ENCODE peak calls at places on chromosome 12, in five cellular contexts. E, P, D, B and S are unnamed samples.

GRCh38 chr12:42474391-42474790 is 115.2 kb downstream of the PRICKLE1 start:
- DNase-seq in E (no peak), P (no peak), D (no peak), B (peak), S (no peak)

GRCh38 chr12:95304673-95305198 is 87.1 kb downstream of the VEZT start:
- DNase-seq in E (no peak), P (no peak), D (no peak), B (no peak), S (no peak)

GRCh38 chr12:127899981-127900380 is 367.0 kb upstream of the TMEM132C start:
- DNase-seq in E (no peak), P (no peak), D (no peak), B (no peak), S (no peak)

GRCh38 chr12:16359512-16360491 is 12.4 kb downstream of the MGST1 start:
- DNase-seq in E (peak), P (no peak), D (no peak), B (peak), S (peak)

GRCh38 chr12:130765186-130765659 is 49.1 kb upstream of the RIMBP2 start:
- DNase-seq in E (no peak), P (no peak), D (no peak), B (no peak), S (no peak)

GRCh38 chr12:83690465-83690864 is 1003.8 kb downstream of the TMTC2 start:
- DNase-seq in E (no peak), P (no peak), D (no peak), B (no peak), S (no peak)

GRCh38 chr12:74689071-74689655 is 151.5 kb downstream of the ATXN7L3B start:
- DNase-seq in E (peak), P (no peak), D (no peak), B (peak), S (peak)

GRCh38 chr12:70619471-70620152 is 17.6 kb downstream of the PTPRB start:
- DNase-seq in E (no peak), P (no peak), D (no peak), B (no peak), S (no peak)

GRCh38 chr12:38903596-38903995 is 1.8 kb downstream of the CPNE8 start:
- DNase-seq in E (no peak), P (no peak), D (no peak), B (no peak), S (no peak)

GRCh38 chr12:124302807-124303578 is 8.1 kb downstream of the RFLNA start:
- DNase-seq in E (no peak), P (no peak), D (no peak), B (no peak), S (no peak)

GRCh38 chr12:124814741-124815613 is 48.7 kb downstream of the SCARB1 start:
- DNase-seq in E (no peak), P (no peak), D (no peak), B (no peak), S (no peak)

GRCh38 chr12:115451785-115452736 is 768.1 kb upstream of the TBX3 start:
- DNase-seq in E (peak), P (peak), D (peak), B (no peak), S (no peak)

GRCh38 chr12:57340104-57340503 is 89.1 kb upstream of the STAC3 start:
- DNase-seq in E (no peak), P (peak), D (no peak), B (peak), S (no peak)

GRCh38 chr12:65826513-65827171 is 2.4 kb downstream of the HMGA2 start:
- DNase-seq in E (no peak), P (no peak), D (no peak), B (peak), S (no peak)

GRCh38 chr12:120849765-120850164 is 54.4 kb downstream of the SPPL3 start:
- DNase-seq in E (no peak), P (no peak), D (no peak), B (peak), S (no peak)

GRCh38 chr12:6700646-6701051 is at the start of gene PIANP:
- DNase-seq in E (peak), P (peak), D (no peak), B (no peak), S (no peak)

GRCh38 chr12:22037952-22038351 is 8.1 kb upstream of the CMAS start:
- DNase-seq in E (no peak), P (no peak), D (no peak), B (no peak), S (no peak)

GRCh38 chr12:69583203-69583602 is 2.1 kb upstream of the CCT2 start:
- DNase-seq in E (no peak), P (no peak), D (no peak), B (no peak), S (no peak)